ENCODE peak calls at places on chromosomes 3 and 15, in nine cellular contexts. K, Y, Z, I, N, R, V, U and D are unnamed samples. For H3K36me3, the result is how much of the 10 kb centered on the place peaks cover.

GRCh38 chr3:15486020-15486419 is 35.5 kb downstream of the COLQ start:
- DNase-seq in K (no peak), Y (no peak), Z (no peak), I (no peak), N (no peak), R (no peak), V (no peak), U (no peak), D (no peak)

GRCh38 chr15:43274136-43274535 is 7.4 kb upstream of the TGM5 start:
- DNase-seq in K (no peak), Y (no peak), Z (no peak), I (no peak), N (no peak), R (peak), V (no peak), U (no peak), D (no peak)

GRCh38 chr3:78176869-78177268 is 1137.0 kb downstream of the ROBO2 start:
- DNase-seq in K (no peak), Y (no peak), Z (no peak), I (no peak), N (no peak), R (no peak), V (no peak), U (no peak), D (no peak)

GRCh38 chr15:62881056-62881455 is 161.5 kb upstream of the TPM1 start:
- DNase-seq in K (no peak), Y (no peak), Z (no peak), I (no peak), N (no peak), R (no peak), V (no peak), U (no peak), D (no peak)

GRCh38 chr3:72903004-72903403 is 15.2 kb downstream of the GXYLT2 start:
- DNase-seq in K (no peak), Y (peak), Z (peak), I (no peak), N (no peak), R (peak), V (no peak), U (peak), D (peak)

GRCh38 chr15:60760646-60761504 is 281.9 kb upstream of the ICE2 start:
- DNase-seq in K (no peak), Y (no peak), Z (peak), I (no peak), N (no peak), R (peak), V (no peak), U (peak), D (no peak)

GRCh38 chr3:158313344-158313927 is 203.5 kb downstream of the RSRC1 start:
- DNase-seq in K (no peak), Y (peak), Z (peak), I (no peak), N (no peak), R (peak), V (peak), U (peak), D (no peak)

GRCh38 chr15:31207246-31207645 is 105.7 kb upstream of the TRPM1 start:
- DNase-seq in K (no peak), Y (no peak), Z (no peak), I (no peak), N (no peak), R (no peak), V (no peak), U (no peak), D (no peak)

GRCh38 chr3:100561459-100562158 is 47.8 kb upstream of the ADGRG7 start:
- DNase-seq in K (no peak), Y (peak), Z (peak), I (no peak), N (no peak), R (no peak), V (no peak), U (no peak), D (peak)

DNA sequence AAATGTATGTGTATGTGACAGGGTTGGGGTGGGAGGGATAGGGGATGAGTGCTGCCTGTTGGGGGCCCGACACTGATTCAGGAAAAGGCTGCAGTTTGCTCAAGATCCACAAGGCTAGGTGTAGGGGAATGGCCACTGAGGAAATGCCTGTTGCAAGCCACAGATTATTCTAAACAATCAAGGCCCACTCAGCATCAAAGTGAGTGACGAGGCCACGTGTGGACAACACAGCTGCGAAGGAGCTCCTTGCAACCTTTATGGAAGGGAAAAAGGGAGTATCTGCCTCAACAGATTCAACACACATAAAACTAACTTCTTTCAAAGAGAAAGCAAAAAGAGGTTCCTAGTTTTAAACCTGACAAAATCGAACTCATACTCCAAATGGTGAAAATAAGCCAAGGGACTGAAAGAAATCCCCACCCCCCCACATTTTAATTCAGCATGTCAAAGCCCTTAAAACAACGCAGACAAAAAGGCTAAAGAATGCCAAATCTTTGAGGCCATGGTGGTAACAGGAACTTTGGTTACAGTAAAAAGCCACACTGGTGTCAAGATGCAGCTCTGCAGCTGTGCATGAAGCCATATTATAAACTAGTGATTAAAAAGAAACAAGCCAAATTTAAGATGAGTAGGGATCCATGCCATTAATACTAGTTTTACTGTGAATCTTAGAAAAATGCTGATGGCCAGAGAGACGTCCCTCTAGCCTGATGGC is 3.6 kb downstream of the POLG start:
- DNase-seq in K (no peak), Y (no peak), Z (no peak), I (no peak), N (no peak), R (no peak), V (no peak), U (no peak), D (no peak)
- H3K36me3 ChIP-seq in K (under half), Y (under half), Z (half or more), I (half or more), N (half or more), R (half or more), V (half or more), U (half or more), D (under half)

DNA sequence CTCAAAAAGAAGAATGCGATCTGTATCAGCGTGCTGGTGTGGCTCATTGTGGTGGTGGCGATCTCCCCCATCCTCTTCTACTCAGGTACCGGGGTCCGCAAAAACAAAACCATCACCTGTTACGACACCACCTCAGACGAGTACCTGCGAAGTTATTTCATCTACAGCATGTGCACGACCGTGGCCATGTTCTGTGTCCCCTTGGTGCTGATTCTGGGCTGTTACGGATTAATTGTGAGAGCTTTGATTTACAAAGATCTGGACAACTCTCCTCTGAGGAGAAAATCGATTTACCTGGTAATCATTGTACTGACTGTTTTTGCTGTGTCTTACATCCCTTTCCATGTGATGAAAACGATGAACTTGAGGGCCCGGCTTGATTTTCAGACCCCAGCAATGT is 1.3 kb downstream of the P2RY1 start:
- DNase-seq in K (no peak), Y (no peak), Z (no peak), I (no peak), N (no peak), R (no peak), V (no peak), U (no peak), D (no peak)
- H3K4me3 ChIP-seq in K (peak), Y (peak), Z (peak), I (peak), N (peak), R (no peak), V (no peak), U (peak), D (no peak)

GRCh38 chr3:122615303-122615702 is 37.9 kb downstream of the PARP15 start:
- DNase-seq in K (no peak), Y (peak), Z (peak), I (no peak), N (no peak), R (no peak), V (no peak), U (peak), D (no peak)
- H3K36me3 ChIP-seq in K (under half), Y (under half), Z (under half), I (under half), N (under half), R (under half), V (under half), U (under half), D (under half)

DNA sequence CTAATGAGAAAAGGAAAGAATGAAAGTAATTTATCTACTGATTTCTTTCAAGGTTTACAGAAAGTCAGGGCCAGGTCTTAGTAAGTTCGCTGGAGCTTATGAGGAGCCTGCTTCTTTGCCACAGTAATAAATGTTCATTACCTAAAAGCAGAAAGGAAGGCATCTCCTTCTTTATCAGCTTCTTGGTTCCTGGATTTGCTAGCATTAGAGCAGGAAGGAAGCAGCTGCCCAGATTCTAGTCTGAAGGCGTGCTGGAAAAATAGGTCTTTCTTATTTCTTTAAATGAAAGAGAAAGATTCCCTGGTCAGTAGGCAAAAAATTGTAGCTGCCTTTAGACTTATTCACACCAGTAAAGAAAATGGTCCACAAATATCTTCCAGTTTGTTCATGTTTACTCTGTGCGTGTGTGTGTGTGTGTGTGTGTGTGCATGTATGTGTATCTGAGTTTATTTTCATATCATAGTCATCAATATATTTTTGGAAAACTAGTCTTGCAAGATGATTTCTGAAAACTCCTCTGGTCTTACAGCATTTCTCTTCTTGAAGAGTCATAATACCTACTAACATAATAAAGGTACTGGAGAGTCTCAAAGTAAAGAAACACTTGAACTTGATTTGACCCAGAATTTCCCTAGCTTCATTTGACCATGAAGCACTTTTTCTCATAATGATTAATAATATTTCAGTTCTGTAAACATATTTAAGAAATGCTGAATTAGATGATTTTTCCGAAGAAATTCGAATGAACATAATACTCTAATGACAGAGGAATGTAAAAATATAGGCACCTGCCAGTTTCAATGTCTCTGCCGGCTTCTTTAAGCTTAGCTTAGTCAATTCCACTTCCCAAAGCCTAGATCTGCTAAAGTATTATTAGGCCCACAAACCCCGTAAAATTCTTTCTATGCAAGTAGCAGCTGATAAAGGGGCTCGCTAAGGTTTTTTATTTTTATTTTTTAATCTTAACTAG is 255.2 kb upstream of the ZPLD1 start:
- DNase-seq in K (no peak), Y (no peak), Z (peak), I (no peak), N (no peak), R (peak), V (no peak), U (peak), D (no peak)
- H3K4me3 ChIP-seq in K (no peak), Y (no peak), Z (no peak), I (no peak), N (no peak), R (peak), V (peak), U (no peak), D (no peak)

GRCh38 chr3:149011676-149012075 is 20.3 kb downstream of the GYG1 start:
- DNase-seq in K (no peak), Y (no peak), Z (no peak), I (no peak), N (no peak), R (no peak), V (no peak), U (no peak), D (no peak)
- H3K36me3 ChIP-seq in K (under half), Y (under half), Z (under half), I (under half), N (half or more), R (under half), V (under half), U (under half), D (under half)